ENCODE peak calls at places on chromosome 15, in ten cellular contexts. X, R, B, Y, H, G, M, C, S and O are unnamed samples.

GRCh38 chr15:99504071-99504822 is 61.5 kb upstream of the MEF2A start:
- DNase-seq in S (no peak), Y (no peak), B (no peak), G (no peak), R (no peak), H (no peak), X (no peak), C (no peak), M (no peak), O (no peak)

GRCh38 chr15:26038693-26039092 is 175.6 kb upstream of the ATP10A start:
- DNase-seq in M (no peak), S (no peak), C (no peak), B (peak), X (no peak), R (peak), G (no peak), Y (no peak), H (no peak), O (no peak)

GRCh38 chr15:76991741-76992645 is 2.9 kb upstream of the PSTPIP1 start:
- DNase-seq in M (no peak), X (no peak), R (peak), G (no peak), H (no peak), Y (no peak), C (no peak), S (no peak), B (no peak), O (no peak)

GRCh38 chr15:41501191-41501917 is 7.7 kb downstream of the ITPKA start:
- DNase-seq in X (no peak), G (no peak), M (no peak), H (no peak), S (peak), B (peak), Y (no peak), R (no peak), C (peak), O (no peak)

GRCh38 chr15:28915935-28916334 is 30.2 kb downstream of the APBA2 start:
- DNase-seq in C (no peak), Y (no peak), B (no peak), H (no peak), X (no peak), R (peak), S (no peak), M (no peak), G (no peak), O (no peak)

GRCh38 chr15:79640206-79640605 is 208.1 kb downstream of the MINAR1 start:
- DNase-seq in B (no peak), H (peak), C (peak), R (no peak), Y (no peak), G (no peak), X (peak), S (no peak), M (no peak), O (peak)

GRCh38 chr15:55661431-55661830 is 73.3 kb upstream of the PYGO1 start:
- DNase-seq in X (no peak), C (peak), G (no peak), H (no peak), Y (no peak), B (peak), R (no peak), M (no peak), S (no peak), O (no peak)

GRCh38 chr15:85614059-85614458 is 180.7 kb downstream of the KLHL25 start:
- DNase-seq in C (peak), Y (no peak), X (no peak), G (no peak), R (no peak), H (no peak), B (no peak), S (no peak), M (no peak), O (no peak)

GRCh38 chr15:79089331-79089889 is 1.2 kb downstream of the RASGRF1 start:
- DNase-seq in H (no peak), C (no peak), G (no peak), R (peak), M (no peak), S (peak), X (no peak), Y (no peak), B (peak), O (no peak)

GRCh38 chr15:92444631-92445030 is 51.0 kb downstream of the ST8SIA2 start:
- DNase-seq in Y (no peak), S (no peak), G (no peak), B (no peak), H (no peak), X (no peak), R (no peak), M (no peak), C (no peak), O (no peak)

GRCh38 chr15:82532383-82532990 is 7.8 kb downstream of the RPS17 start:
- DNase-seq in H (peak), X (no peak), C (no peak), B (no peak), S (no peak), Y (no peak), R (no peak), G (no peak), M (peak), O (no peak)

GRCh38 chr15:62071711-62072308 is 5.0 kb downstream of the C2CD4A start:
- DNase-seq in C (peak), M (no peak), G (peak), X (no peak), S (peak), B (peak), Y (peak), H (no peak), R (no peak), O (no peak)

GRCh38 chr15:74790080-74790916 is 8.4 kb downstream of the CSK start:
- DNase-seq in Y (no peak), S (no peak), M (no peak), B (no peak), H (peak), R (no peak), G (no peak), X (no peak), C (no peak), O (no peak)

GRCh38 chr15:40118473-40118872 is 9.8 kb upstream of the BMF start:
- DNase-seq in M (no peak), H (no peak), Y (no peak), X (no peak), S (no peak), R (peak), C (no peak), B (no peak), G (no peak), O (no peak)

GRCh38 chr15:74123685-74124084 is 6.7 kb upstream of the ISLR2 start:
- DNase-seq in X (no peak), G (no peak), C (no peak), B (no peak), H (no peak), R (no peak), M (no peak), Y (no peak), S (no peak), O (no peak)

GRCh38 chr15:85752591-85752990 is 42.1 kb downstream of the KLHL25 start:
- DNase-seq in C (no peak), Y (no peak), X (no peak), G (no peak), S (no peak), H (peak), R (peak), M (peak), B (peak), O (no peak)

GRCh38 chr15:73700041-73700842 is 16.1 kb downstream of the CD276 start:
- DNase-seq in Y (peak), B (peak), M (peak), X (peak), R (peak), C (peak), S (peak), H (peak), G (peak), O (peak)

GRCh38 chr15:28911295-28911979 is 25.7 kb downstream of the APBA2 start:
- DNase-seq in M (no peak), X (no peak), B (no peak), S (no peak), R (peak), Y (no peak), C (no peak), H (no peak), G (peak), O (no peak)

GRCh38 chr15:74240002-74240568 is 4.0 kb downstream of the CCDC33 start:
- DNase-seq in C (peak), G (no peak), M (peak), H (peak), X (peak), Y (peak), R (no peak), S (no peak), B (peak), O (peak)

GRCh38 chr15:69232144-69232543 is 66.6 kb upstream of the PAQR5 start:
- DNase-seq in R (no peak), G (no peak), Y (no peak), H (no peak), B (no peak), S (no peak), X (no peak), M (no peak), C (no peak), O (no peak)

GRCh38 chr15:75751116-75751875 is 38.6 kb upstream of the CSPG4 start:
- DNase-seq in R (peak), G (no peak), Y (no peak), X (no peak), M (no peak), H (no peak), C (no peak), S (no peak), B (no peak), O (no peak)

GRCh38 chr15:65916664-65917406 is 47.5 kb downstream of the RAB11A start:
- DNase-seq in S (peak), R (no peak), G (peak), X (no peak), B (peak), H (peak), M (peak), C (peak), Y (no peak), O (peak)
- TF ChIP-seq POLR2AphosphoS5 in S (no peak), R (no peak), G (no peak), X (no peak), B (no peak), H (no peak), M (no peak), C (no peak), Y (no peak), O (no peak)

GRCh38 chr15:67107014-67107812 is 41.8 kb downstream of the SMAD3 start:
- DNase-seq in M (no peak), B (no peak), X (peak), R (no peak), H (peak), C (peak), G (peak), Y (no peak), S (no peak), O (peak)
- TF ChIP-seq POLR2AphosphoS5 in M (no peak), B (no peak), X (peak), R (no peak), H (peak), C (peak), G (no peak), Y (no peak), S (no peak), O (peak)

DNA sequence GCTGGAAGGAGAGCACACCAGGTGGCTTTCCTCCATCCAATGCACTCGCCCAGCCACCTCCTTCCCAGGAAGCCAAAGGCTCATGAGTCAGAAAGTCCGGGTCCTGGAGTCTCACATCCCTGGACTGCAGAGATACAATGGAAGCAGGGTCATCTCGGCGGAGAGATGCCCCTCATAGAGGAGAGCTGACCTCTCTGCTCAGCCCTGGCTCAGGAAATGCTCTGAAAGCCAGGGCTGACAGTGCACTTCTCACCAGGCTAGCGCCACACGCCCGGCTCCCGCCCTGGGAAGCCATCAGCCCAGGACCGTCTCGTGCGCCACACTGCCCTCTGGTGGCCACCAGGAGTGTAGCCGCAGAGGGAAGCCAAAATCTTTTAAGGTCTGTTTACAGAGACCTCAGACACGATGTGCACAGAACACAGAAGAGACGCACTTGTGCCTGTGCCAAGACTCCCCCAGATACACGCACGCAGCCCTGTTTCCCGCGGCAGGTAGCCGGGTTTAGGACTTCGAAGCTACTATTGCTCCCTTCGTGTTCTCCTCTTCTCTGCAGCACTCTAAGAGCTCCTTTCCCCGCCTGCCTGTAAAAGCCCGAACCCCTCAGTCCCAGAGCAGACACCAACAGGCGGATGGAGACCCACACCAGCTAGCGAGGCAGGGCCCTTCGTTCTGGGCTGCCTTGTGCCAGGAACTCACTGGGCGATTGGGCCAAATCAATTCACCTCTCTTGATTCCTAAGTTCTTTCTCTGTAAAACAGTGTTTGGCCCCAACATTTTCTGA is 9.7 kb downstream of the NTRK3 start:
- DNase-seq in M (peak), C (peak), R (peak), X (peak), H (peak), B (peak), Y (no peak), S (peak), G (peak), O (peak)
- TF ChIP-seq POLR2AphosphoS5 in M (no peak), C (no peak), R (no peak), X (no peak), H (no peak), B (no peak), Y (no peak), S (no peak), G (no peak), O (no peak)

DNA sequence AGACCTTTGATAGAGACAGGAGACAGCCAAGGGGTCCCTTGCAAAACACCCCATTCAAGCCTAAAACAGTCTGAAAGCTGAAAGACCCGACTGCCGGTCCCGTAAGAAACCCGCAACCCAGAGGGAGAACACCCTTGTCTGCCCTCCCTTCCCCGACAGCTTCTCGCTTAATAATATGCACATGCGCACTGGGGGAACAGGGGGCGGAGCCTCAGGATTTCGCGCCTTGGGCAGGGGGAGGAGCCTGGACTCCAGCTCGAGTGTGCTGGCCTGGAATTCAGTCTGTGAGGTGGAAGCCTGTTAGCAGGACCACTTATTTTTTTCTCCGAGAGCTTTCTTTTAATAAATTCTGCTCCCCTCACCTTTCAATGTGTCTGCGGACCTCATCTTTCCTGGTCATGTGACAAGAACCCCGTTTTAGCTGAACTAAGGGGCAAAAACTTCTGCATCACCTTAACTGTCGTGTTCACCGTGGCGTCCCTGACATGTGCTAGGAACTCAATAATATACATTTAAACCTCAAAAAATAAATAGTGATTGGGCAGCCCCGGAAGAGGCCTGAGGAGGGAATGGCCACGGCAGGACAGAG is 17.0 kb downstream of the TNFAIP8L3 start:
- DNase-seq in X (no peak), C (peak), S (peak), G (peak), M (peak), R (peak), H (peak), B (peak), Y (no peak), O (no peak)
- TF ChIP-seq POLR2AphosphoS5 in X (no peak), C (no peak), S (no peak), G (no peak), M (no peak), R (no peak), H (peak), B (peak), Y (peak), O (no peak)

GRCh38 chr15:36886135-36887011 is 214.0 kb downstream of the MEIS2 start:
- DNase-seq in B (peak), H (no peak), S (no peak), R (no peak), C (no peak), G (no peak), X (no peak), M (no peak), Y (no peak), O (no peak)

GRCh38 chr15:36884404-36885335 is 215.7 kb downstream of the MEIS2 start:
- DNase-seq in X (no peak), C (no peak), Y (no peak), G (no peak), M (no peak), S (no peak), H (no peak), B (no peak), R (no peak), O (no peak)

GRCh38 chr15:36885709-36886108 is 214.6 kb downstream of the MEIS2 start:
- DNase-seq in C (no peak), G (no peak), H (no peak), S (no peak), X (no peak), B (no peak), Y (no peak), M (no peak), R (no peak), O (no peak)

GRCh38 chr15:36887214-36888017 is 212.9 kb downstream of the MEIS2 start:
- DNase-seq in R (no peak), C (no peak), H (no peak), M (no peak), Y (no peak), B (peak), S (no peak), G (peak), X (no peak), O (no peak)

GRCh38 chr15:36888018-36888992 is 212.0 kb downstream of the MEIS2 start:
- DNase-seq in G (peak), H (no peak), R (no peak), B (no peak), C (no peak), Y (no peak), S (no peak), X (no peak), M (no peak), O (no peak)
- TF ChIP-seq POLR2AphosphoS5 in G (no peak), H (no peak), R (no peak), B (no peak), C (no peak), Y (no peak), S (no peak), X (no peak), M (no peak), O (no peak)

DNA sequence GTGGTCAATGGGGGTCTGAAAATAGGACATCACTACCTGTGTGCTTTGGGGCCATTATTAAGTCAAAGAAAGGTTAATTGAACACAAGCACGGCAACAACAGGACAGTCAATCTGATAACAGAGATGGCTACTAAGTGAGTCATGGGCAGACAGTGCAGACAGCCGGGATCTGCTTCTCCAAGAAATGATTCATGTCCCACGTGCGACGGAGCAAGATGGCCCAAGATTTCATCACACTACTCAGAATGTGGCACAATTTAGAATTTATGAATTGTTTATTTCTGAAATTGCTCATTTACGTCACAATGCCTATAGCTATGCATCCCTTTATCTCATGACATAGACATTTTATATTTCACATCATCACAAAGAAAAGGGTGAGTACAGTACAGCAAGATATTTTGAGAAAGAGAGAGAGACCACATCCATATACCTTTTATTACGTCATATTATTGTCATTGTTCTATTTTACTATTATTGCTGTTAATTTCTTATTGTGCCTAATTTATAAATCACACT is 770.6 kb upstream of the NR2F2 start:
- DNase-seq in M (no peak), H (no peak), B (no peak), Y (no peak), G (peak), S (no peak), R (no peak), X (peak), C (peak), O (no peak)
- TF ChIP-seq POLR2AphosphoS5 in M (no peak), H (no peak), B (no peak), Y (no peak), G (no peak), S (no peak), R (no peak), X (peak), C (peak), O (no peak)

GRCh38 chr15:84600687-84601554 is at the start of gene ZSCAN2:
- DNase-seq in S (peak), H (peak), Y (peak), C (peak), X (peak), G (peak), R (peak), B (peak), M (peak), O (peak)
- TF ChIP-seq POLR2AphosphoS5 in S (no peak), H (no peak), Y (peak), C (peak), X (peak), G (peak), R (no peak), B (peak), M (no peak), O (peak)

DNA sequence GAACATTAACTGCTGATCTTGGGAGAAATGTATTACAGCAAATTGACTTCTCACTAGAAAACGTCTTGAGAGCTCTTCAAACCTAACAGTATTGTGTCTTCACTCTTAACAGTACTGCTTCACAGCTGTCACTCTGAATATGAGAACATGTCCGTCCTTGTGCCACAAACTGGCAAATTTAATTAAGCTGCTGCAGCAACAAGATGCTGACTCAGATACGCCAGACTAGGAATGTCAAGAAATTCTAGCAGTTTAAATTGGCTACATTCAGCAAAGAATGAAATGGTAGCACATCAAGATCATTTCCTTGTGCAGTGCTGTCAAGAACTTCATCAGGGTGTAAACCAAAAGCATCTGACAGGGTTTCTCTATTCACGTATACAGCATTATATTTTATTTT is 7.6 kb downstream of the ICE2 start:
- DNase-seq in M (no peak), R (no peak), G (no peak), B (no peak), H (no peak), Y (no peak), X (no peak), C (no peak), S (no peak), O (no peak)
- TF ChIP-seq POLR2AphosphoS5 in M (no peak), R (no peak), G (no peak), B (no peak), H (no peak), Y (no peak), X (no peak), C (no peak), S (no peak), O (no peak)

GRCh38 chr15:90762109-90762508 is 45.0 kb downstream of the BLM start:
- DNase-seq in S (no peak), B (peak), C (no peak), G (no peak), H (peak), Y (no peak), X (no peak), M (no peak), R (peak), O (no peak)
- TF ChIP-seq POLR2AphosphoS5 in S (no peak), B (no peak), C (no peak), G (no peak), H (peak), Y (no peak), X (no peak), M (peak), R (no peak), O (no peak)